ENCODE peak calls at places on chromosomes 11 and 22, in five cellular contexts. One of them, this sample, is unnamed.

GRCh38 chr11:35247428-35247827 is 108.5 kb downstream of the CD44 start:
- DNase-seq in IMR-90: no peak
- DNase-seq in OCI-LY7: no peak
- DNase-seq in epithelial cell of esophagus: no peak
- DNase-seq in B cell: no peak
- DNase-seq in this sample: no peak

GRCh38 chr11:125517116-125517804 is 21.2 kb upstream of the FEZ1 start:
- DNase-seq in IMR-90: peak
- DNase-seq in OCI-LY7: no peak
- DNase-seq in epithelial cell of esophagus: no peak
- DNase-seq in B cell: no peak
- DNase-seq in this sample: no peak

GRCh38 chr11:1948389-1948788 is 1.3 kb downstream of the MRPL23 start:
- DNase-seq in IMR-90: no peak
- DNase-seq in OCI-LY7: no peak
- DNase-seq in epithelial cell of esophagus: no peak
- DNase-seq in B cell: no peak
- DNase-seq in this sample: no peak

GRCh38 chr11:65981972-65982823 is 19.8 kb downstream of the EIF1AD start:
- DNase-seq in IMR-90: no peak
- DNase-seq in OCI-LY7: no peak
- DNase-seq in epithelial cell of esophagus: no peak
- DNase-seq in B cell: no peak
- DNase-seq in this sample: no peak

GRCh38 chr22:38984224-38984623 is 2.1 kb downstream of the APOBEC3B start:
- DNase-seq in IMR-90: no peak
- DNase-seq in OCI-LY7: peak
- DNase-seq in epithelial cell of esophagus: no peak
- DNase-seq in B cell: no peak
- DNase-seq in this sample: peak

GRCh38 chr22:21791635-21792625 is 56.3 kb upstream of the YPEL1 start:
- DNase-seq in IMR-90: peak
- DNase-seq in OCI-LY7: no peak
- DNase-seq in epithelial cell of esophagus: peak
- DNase-seq in B cell: no peak
- DNase-seq in this sample: peak

GRCh38 chr11:10564692-10565318 is 3.7 kb downstream of the LYVE1 start:
- DNase-seq in IMR-90: no peak
- DNase-seq in OCI-LY7: no peak
- DNase-seq in epithelial cell of esophagus: peak
- DNase-seq in B cell: peak
- DNase-seq in this sample: no peak

GRCh38 chr11:89436071-89436470 is 55.1 kb downstream of the NOX4 start:
- DNase-seq in IMR-90: peak
- DNase-seq in OCI-LY7: no peak
- DNase-seq in epithelial cell of esophagus: peak
- DNase-seq in B cell: no peak
- DNase-seq in this sample: no peak

GRCh38 chr11:44868455-44869421 is 81.9 kb downstream of the TP53I11 start:
- DNase-seq in IMR-90: no peak
- DNase-seq in OCI-LY7: no peak
- DNase-seq in epithelial cell of esophagus: no peak
- DNase-seq in B cell: no peak
- DNase-seq in this sample: no peak

GRCh38 chr22:21681566-21682370 is 16.0 kb downstream of the PPIL2 start:
- DNase-seq in IMR-90: no peak
- DNase-seq in OCI-LY7: no peak
- DNase-seq in epithelial cell of esophagus: peak
- DNase-seq in B cell: no peak
- DNase-seq in this sample: no peak

GRCh38 chr11:120211522-120212258 is 858 bp downstream of the OAF start:
- DNase-seq in IMR-90: no peak
- DNase-seq in OCI-LY7: no peak
- DNase-seq in epithelial cell of esophagus: no peak
- DNase-seq in B cell: no peak
- DNase-seq in this sample: no peak

GRCh38 chr22:47071078-47071811 is 308.8 kb downstream of the TBC1D22A start:
- DNase-seq in IMR-90: no peak
- DNase-seq in OCI-LY7: no peak
- DNase-seq in epithelial cell of esophagus: no peak
- DNase-seq in B cell: no peak
- DNase-seq in this sample: no peak

GRCh38 chr11:57390535-57390934 is at the start of gene PRG2:
- DNase-seq in IMR-90: no peak
- DNase-seq in OCI-LY7: no peak
- DNase-seq in epithelial cell of esophagus: no peak
- DNase-seq in B cell: no peak
- DNase-seq in this sample: no peak

GRCh38 chr11:20154381-20154780 is 5.9 kb downstream of the DBX1 start:
- DNase-seq in IMR-90: no peak
- DNase-seq in OCI-LY7: no peak
- DNase-seq in epithelial cell of esophagus: peak
- DNase-seq in B cell: no peak
- DNase-seq in this sample: no peak

GRCh38 chr11:65646921-65647701 is 9.2 kb downstream of the SIPA1 start:
- DNase-seq in IMR-90: no peak
- DNase-seq in OCI-LY7: no peak
- DNase-seq in epithelial cell of esophagus: peak
- DNase-seq in B cell: peak
- DNase-seq in this sample: no peak

GRCh38 chr11:82195251-82195650 is 538.4 kb downstream of the FAM181B start:
- DNase-seq in IMR-90: no peak
- DNase-seq in OCI-LY7: no peak
- DNase-seq in epithelial cell of esophagus: no peak
- DNase-seq in B cell: no peak
- DNase-seq in this sample: no peak

GRCh38 chr22:43945632-43946390 is 9.4 kb upstream of the SAMM50 start:
- DNase-seq in IMR-90: peak
- DNase-seq in OCI-LY7: peak
- DNase-seq in epithelial cell of esophagus: peak
- DNase-seq in B cell: peak
- DNase-seq in this sample: peak

GRCh38 chr11:126007263-126007662 is 55.4 kb downstream of the CDON start:
- DNase-seq in IMR-90: peak
- DNase-seq in OCI-LY7: no peak
- DNase-seq in epithelial cell of esophagus: peak
- DNase-seq in B cell: no peak
- DNase-seq in this sample: no peak

GRCh38 chr11:112541140-112541901 is 280.7 kb upstream of the PLET1 start:
- DNase-seq in IMR-90: no peak
- DNase-seq in OCI-LY7: no peak
- DNase-seq in epithelial cell of esophagus: peak
- DNase-seq in B cell: no peak
- DNase-seq in this sample: no peak

GRCh38 chr11:86251285-86251830 is 6.8 kb downstream of the EED start:
- DNase-seq in IMR-90: no peak
- DNase-seq in OCI-LY7: no peak
- DNase-seq in epithelial cell of esophagus: no peak
- DNase-seq in B cell: no peak
- DNase-seq in this sample: no peak

GRCh38 chr22:44634426-44635321 is 67.3 kb upstream of the PRR5 start:
- DNase-seq in IMR-90: no peak
- DNase-seq in OCI-LY7: no peak
- DNase-seq in epithelial cell of esophagus: no peak
- DNase-seq in B cell: no peak
- DNase-seq in this sample: no peak

GRCh38 chr11:30914143-30914762 is 328.1 kb upstream of the MPPED2 start:
- DNase-seq in IMR-90: peak
- DNase-seq in OCI-LY7: peak
- DNase-seq in epithelial cell of esophagus: peak
- DNase-seq in B cell: peak
- DNase-seq in this sample: peak

GRCh38 chr11:76770642-76771445 is 12.3 kb upstream of the TSKU start:
- DNase-seq in IMR-90: peak
- DNase-seq in OCI-LY7: no peak
- DNase-seq in epithelial cell of esophagus: peak
- DNase-seq in B cell: no peak
- DNase-seq in this sample: no peak

GRCh38 chr22:42433754-42434153 is 1.6 kb upstream of the NFAM1 start:
- DNase-seq in IMR-90: no peak
- DNase-seq in OCI-LY7: no peak
- DNase-seq in epithelial cell of esophagus: peak
- DNase-seq in B cell: no peak
- DNase-seq in this sample: no peak

GRCh38 chr22:38176170-38176741 is 5.4 kb downstream of the PLA2G6 start:
- DNase-seq in IMR-90: peak
- DNase-seq in OCI-LY7: no peak
- DNase-seq in epithelial cell of esophagus: peak
- DNase-seq in B cell: peak
- DNase-seq in this sample: peak

GRCh38 chr11:116108161-116108560 is 603.9 kb upstream of the CADM1 start:
- DNase-seq in IMR-90: no peak
- DNase-seq in OCI-LY7: no peak
- DNase-seq in epithelial cell of esophagus: no peak
- DNase-seq in B cell: no peak
- DNase-seq in this sample: no peak

GRCh38 chr11:93572171-93572570 is 29.0 kb upstream of the SMCO4 start:
- DNase-seq in IMR-90: no peak
- DNase-seq in OCI-LY7: no peak
- DNase-seq in epithelial cell of esophagus: no peak
- DNase-seq in B cell: no peak
- DNase-seq in this sample: no peak

GRCh38 chr11:104668797-104669463 is 229.3 kb downstream of the CASP12 start:
- DNase-seq in IMR-90: peak
- DNase-seq in OCI-LY7: no peak
- DNase-seq in epithelial cell of esophagus: peak
- DNase-seq in B cell: no peak
- DNase-seq in this sample: no peak

GRCh38 chr11:126573325-126574076 is 218.0 kb downstream of the ST3GAL4 start:
- DNase-seq in IMR-90: no peak
- DNase-seq in OCI-LY7: no peak
- DNase-seq in epithelial cell of esophagus: no peak
- DNase-seq in B cell: no peak
- DNase-seq in this sample: no peak

GRCh38 chr11:6705905-6706535 is 22.9 kb upstream of the MRPL17 start:
- DNase-seq in IMR-90: peak
- DNase-seq in OCI-LY7: peak
- DNase-seq in epithelial cell of esophagus: peak
- DNase-seq in B cell: peak
- DNase-seq in this sample: peak

DNA sequence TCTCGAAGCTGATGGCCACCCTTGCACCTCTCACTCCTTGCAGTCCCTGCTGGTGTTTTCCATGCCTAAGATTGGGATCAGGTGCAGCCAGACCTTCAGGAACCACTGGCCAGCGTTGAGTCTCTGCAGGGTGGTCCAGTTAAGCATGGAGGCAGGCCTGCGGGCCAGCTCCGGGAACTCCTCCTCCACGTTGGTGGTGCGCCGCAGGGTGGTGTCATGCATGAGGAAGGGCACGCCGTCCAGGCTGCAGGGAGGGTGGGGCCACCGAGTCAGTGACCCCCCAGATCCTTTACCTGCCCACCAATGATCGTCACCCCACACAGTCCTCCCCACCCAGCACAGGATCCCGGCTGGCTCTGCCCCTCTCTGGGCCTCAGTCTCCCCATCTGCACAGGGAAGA is 10.0 kb upstream of the KLHL35 start:
- DNase-seq in IMR-90: no peak
- DNase-seq in OCI-LY7: no peak
- DNase-seq in epithelial cell of esophagus: no peak
- DNase-seq in B cell: no peak
- DNase-seq in this sample: no peak
- TF ChIP-seq CTCF in IMR-90: no peak
- TF ChIP-seq CTCF in OCI-LY7: no peak
- TF ChIP-seq CTCF in epithelial cell of esophagus: no peak
- TF ChIP-seq CTCF in B cell: no peak
- TF ChIP-seq CTCF in this sample: no peak

GRCh38 chr11:114395776-114396175 is 4.5 kb downstream of the C11orf71 start:
- DNase-seq in IMR-90: no peak
- DNase-seq in OCI-LY7: no peak
- DNase-seq in epithelial cell of esophagus: peak
- DNase-seq in B cell: no peak
- DNase-seq in this sample: no peak
- TF ChIP-seq CTCF in IMR-90: peak
- TF ChIP-seq CTCF in OCI-LY7: peak
- TF ChIP-seq CTCF in epithelial cell of esophagus: peak
- TF ChIP-seq CTCF in B cell: no peak
- TF ChIP-seq CTCF in this sample: no peak

GRCh38 chr11:118485273-118485672 is 42.0 kb upstream of the TTC36 start:
- DNase-seq in IMR-90: no peak
- DNase-seq in OCI-LY7: no peak
- DNase-seq in epithelial cell of esophagus: no peak
- DNase-seq in B cell: no peak
- DNase-seq in this sample: no peak
- TF ChIP-seq CTCF in IMR-90: no peak
- TF ChIP-seq CTCF in OCI-LY7: peak
- TF ChIP-seq CTCF in epithelial cell of esophagus: no peak
- TF ChIP-seq CTCF in B cell: peak
- TF ChIP-seq CTCF in this sample: no peak

GRCh38 chr22:24333301-24333700 is 62.7 kb downstream of the SPECC1L start:
- DNase-seq in IMR-90: peak
- DNase-seq in OCI-LY7: no peak
- DNase-seq in epithelial cell of esophagus: peak
- DNase-seq in B cell: no peak
- DNase-seq in this sample: no peak
- TF ChIP-seq CTCF in IMR-90: no peak
- TF ChIP-seq CTCF in OCI-LY7: no peak
- TF ChIP-seq CTCF in epithelial cell of esophagus: no peak
- TF ChIP-seq CTCF in B cell: no peak
- TF ChIP-seq CTCF in this sample: no peak

GRCh38 chr11:32563600-32563959 is 20.1 kb upstream of the EIF3M start:
- DNase-seq in IMR-90: no peak
- DNase-seq in OCI-LY7: no peak
- DNase-seq in epithelial cell of esophagus: no peak
- DNase-seq in B cell: no peak
- DNase-seq in this sample: no peak

GRCh38 chr11:32562839-32563599 is 20.6 kb upstream of the EIF3M start:
- DNase-seq in IMR-90: peak
- DNase-seq in OCI-LY7: no peak
- DNase-seq in epithelial cell of esophagus: no peak
- DNase-seq in B cell: no peak
- DNase-seq in this sample: no peak

GRCh38 chr11:32555885-32556284 is 27.7 kb upstream of the EIF3M start:
- DNase-seq in IMR-90: no peak
- DNase-seq in OCI-LY7: no peak
- DNase-seq in epithelial cell of esophagus: no peak
- DNase-seq in B cell: no peak
- DNase-seq in this sample: no peak

GRCh38 chr11:32566527-32566926 is 17.1 kb upstream of the EIF3M start:
- DNase-seq in IMR-90: no peak
- DNase-seq in OCI-LY7: no peak
- DNase-seq in epithelial cell of esophagus: no peak
- DNase-seq in B cell: no peak
- DNase-seq in this sample: no peak

DNA sequence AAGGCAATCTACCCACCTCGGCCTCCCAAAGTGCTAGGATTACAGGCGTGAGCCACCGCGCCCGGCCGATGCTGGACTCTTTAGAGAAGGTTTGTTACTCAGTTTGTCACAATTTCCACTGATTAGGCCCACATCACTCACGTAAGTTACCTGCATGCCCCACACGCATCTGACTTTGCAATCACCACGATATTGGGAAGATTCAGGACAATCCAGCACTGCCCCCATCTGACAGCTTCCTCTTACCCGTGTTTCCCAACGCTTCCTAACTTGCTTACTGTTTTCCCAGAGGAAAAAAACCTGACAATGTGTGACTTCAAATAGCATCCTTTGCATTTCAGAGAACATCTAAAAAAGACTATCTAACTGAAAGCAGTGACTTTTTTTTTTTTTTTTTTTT is 21.8 kb upstream of the EIF3M start:
- DNase-seq in IMR-90: no peak
- DNase-seq in OCI-LY7: no peak
- DNase-seq in epithelial cell of esophagus: no peak
- DNase-seq in B cell: no peak
- DNase-seq in this sample: no peak
- TF ChIP-seq CTCF in IMR-90: no peak
- TF ChIP-seq CTCF in OCI-LY7: no peak
- TF ChIP-seq CTCF in epithelial cell of esophagus: no peak
- TF ChIP-seq CTCF in B cell: no peak
- TF ChIP-seq CTCF in this sample: peak